ENCODE peak calls at places on chromosomes 5 and 9, in nine cellular contexts. D is uterus, Y is BE2C, F is lower lobe of right lung, G is ovary, W is mammary epithelial cell, E is bronchial epithelial cell, Q is lung, P is hepatocyte. K is an unnamed sample. For H3K36me3, the result is how much of the 10 kb centered on the place peaks cover.

GRCh38 chr5:134051305-134051704 is 46.5 kb upstream of the VDAC1 start:
- DNase-seq in D (no peak), Y (no peak), F (no peak), G (no peak), W (peak), E (peak), Q (no peak), P (no peak), K (no peak)

GRCh38 chr9:134283111-134283515 is 43.1 kb upstream of the RXRA start:
- DNase-seq in D (peak), Y (no peak), F (no peak), G (peak), W (peak), E (peak), Q (peak), P (peak), K (peak)

GRCh38 chr5:80125022-80125961 is 90.1 kb downstream of the THBS4 start:
- DNase-seq in D (no peak), Y (no peak), F (no peak), G (no peak), W (no peak), E (no peak), Q (no peak), P (no peak), K (no peak)

GRCh38 chr5:122053181-122054109 is 24.6 kb downstream of the LOX start:
- DNase-seq in D (peak), Y (peak), F (peak), G (no peak), W (no peak), E (no peak), Q (peak), P (no peak), K (peak)

GRCh38 chr5:139844472-139845145 is 49.0 kb downstream of the PSD2 start:
- DNase-seq in D (peak), Y (peak), F (peak), G (peak), W (peak), E (peak), Q (peak), P (peak), K (peak)

GRCh38 chr5:146904890-146905289 is 26.3 kb upstream of the PPP2R2B start:
- DNase-seq in D (no peak), Y (no peak), F (no peak), G (no peak), W (no peak), E (no peak), Q (no peak), P (no peak), K (no peak)

GRCh38 chr9:94843089-94843488 is 116.6 kb downstream of the AOPEP start:
- DNase-seq in D (no peak), Y (no peak), F (no peak), G (no peak), W (no peak), E (no peak), Q (no peak), P (no peak), K (no peak)

GRCh38 chr9:95574176-95574575 is 57.4 kb upstream of the PTCH1 start:
- DNase-seq in D (no peak), Y (no peak), F (no peak), G (no peak), W (no peak), E (no peak), Q (no peak), P (no peak), K (no peak)

GRCh38 chr5:157828949-157829639 is 29.9 kb downstream of the CLINT1 start:
- DNase-seq in D (no peak), Y (no peak), F (no peak), G (no peak), W (peak), E (peak), Q (no peak), P (no peak), K (no peak)

GRCh38 chr9:83147487-83148149 is 84.7 kb upstream of the RASEF start:
- DNase-seq in D (no peak), Y (no peak), F (no peak), G (no peak), W (no peak), E (no peak), Q (no peak), P (no peak), K (no peak)

GRCh38 chr9:38035873-38036272 is 33.2 kb downstream of the SHB start:
- DNase-seq in D (no peak), Y (no peak), F (no peak), G (no peak), W (peak), E (peak), Q (no peak), P (no peak), K (no peak)

GRCh38 chr5:138831703-138832102 is 43.4 kb downstream of the LRRTM2 start:
- DNase-seq in D (no peak), Y (no peak), F (no peak), G (no peak), W (no peak), E (no peak), Q (no peak), P (no peak), K (no peak)

GRCh38 chr9:98571643-98572042 is 137.1 kb downstream of the GABBR2 start:
- DNase-seq in D (no peak), Y (no peak), F (no peak), G (no peak), W (no peak), E (no peak), Q (no peak), P (no peak), K (no peak)

GRCh38 chr9:27125030-27125429 is 16.0 kb downstream of the TEK start:
- DNase-seq in D (peak), Y (no peak), F (no peak), G (peak), W (peak), E (peak), Q (peak), P (peak), K (peak)

GRCh38 chr9:121954477-121955175 is 138.5 kb downstream of the TTLL11 start:
- DNase-seq in D (peak), Y (no peak), F (no peak), G (peak), W (no peak), E (no peak), Q (peak), P (no peak), K (peak)

GRCh38 chr5:106459541-106459940 is 1211.2 kb downstream of the EFNA5 start:
- DNase-seq in D (no peak), Y (no peak), F (no peak), G (no peak), W (no peak), E (no peak), Q (no peak), P (no peak), K (no peak)

GRCh38 chr5:122163151-122164069 is 34.1 kb downstream of the ZNF474 start:
- DNase-seq in D (no peak), Y (no peak), F (no peak), G (no peak), W (peak), E (peak), Q (no peak), P (no peak), K (no peak)

GRCh38 chr5:85320495-85320894 is 935.8 kb upstream of the EDIL3 start:
- DNase-seq in D (no peak), Y (no peak), F (no peak), G (no peak), W (no peak), E (peak), Q (no peak), P (no peak), K (no peak)

GRCh38 chr5:133293953-133294352 is 242.1 kb downstream of the HSPA4 start:
- DNase-seq in D (no peak), Y (no peak), F (no peak), G (no peak), W (no peak), E (no peak), Q (no peak), P (no peak), K (no peak)

GRCh38 chr9:2026181-2026580 is 11.0 kb downstream of the SMARCA2 start:
- DNase-seq in D (no peak), Y (no peak), F (no peak), G (no peak), W (no peak), E (no peak), Q (no peak), P (no peak), K (no peak)

GRCh38 chr9:113511856-113512761 is 48.6 kb downstream of the RGS3 start:
- DNase-seq in D (no peak), Y (no peak), F (no peak), G (no peak), W (peak), E (peak), Q (no peak), P (no peak), K (no peak)

GRCh38 chr5:143051244-143052058 is 281.3 kb downstream of the ARHGAP26 start:
- DNase-seq in D (peak), Y (no peak), F (no peak), G (peak), W (peak), E (peak), Q (no peak), P (peak), K (no peak)

GRCh38 chr5:98360548-98360947 is 412.9 kb upstream of the RGMB start:
- DNase-seq in D (no peak), Y (no peak), F (no peak), G (no peak), W (no peak), E (no peak), Q (no peak), P (no peak), K (no peak)

GRCh38 chr9:117454711-117455110 is 39.9 kb upstream of the ASTN2 start:
- DNase-seq in D (no peak), Y (no peak), F (no peak), G (no peak), W (no peak), E (no peak), Q (no peak), P (no peak), K (no peak)

GRCh38 chr5:54959673-54960418 is 25.5 kb downstream of the ESM1 start:
- DNase-seq in D (no peak), Y (peak), F (no peak), G (no peak), W (no peak), E (peak), Q (no peak), P (no peak), K (no peak)

GRCh38 chr9:20048985-20049384 is 260.1 kb upstream of the SLC24A2 start:
- DNase-seq in D (no peak), Y (no peak), F (no peak), G (no peak), W (no peak), E (no peak), Q (no peak), P (no peak), K (no peak)

GRCh38 chr5:93578179-93578812 is 2.7 kb downstream of the NR2F1-AS1 start:
- DNase-seq in D (no peak), Y (no peak), F (no peak), G (no peak), W (no peak), E (peak), Q (no peak), P (no peak), K (no peak)

GRCh38 chr5:161085081-161085480 is 233.1 kb upstream of the ATP10B start:
- DNase-seq in D (no peak), Y (no peak), F (no peak), G (no peak), W (no peak), E (no peak), Q (no peak), P (no peak), K (no peak)

GRCh38 chr5:43065384-43066230 is 25.5 kb upstream of the ANXA2R start:
- DNase-seq in D (no peak), Y (peak), F (peak), G (peak), W (peak), E (peak), Q (peak), P (peak), K (peak)

GRCh38 chr5:43068037-43068436 is 27.9 kb upstream of the ANXA2R start:
- DNase-seq in D (no peak), Y (no peak), F (no peak), G (no peak), W (no peak), E (no peak), Q (no peak), P (no peak), K (no peak)

GRCh38 chr5:43063731-43064171 is 23.6 kb upstream of the ANXA2R start:
- DNase-seq in D (no peak), Y (no peak), F (no peak), G (peak), W (no peak), E (no peak), Q (no peak), P (peak), K (no peak)

GRCh38 chr5:43066799-43067741 is 27.0 kb upstream of the ANXA2R start:
- DNase-seq in D (peak), Y (peak), F (peak), G (peak), W (peak), E (peak), Q (peak), P (peak), K (peak)

DNA sequence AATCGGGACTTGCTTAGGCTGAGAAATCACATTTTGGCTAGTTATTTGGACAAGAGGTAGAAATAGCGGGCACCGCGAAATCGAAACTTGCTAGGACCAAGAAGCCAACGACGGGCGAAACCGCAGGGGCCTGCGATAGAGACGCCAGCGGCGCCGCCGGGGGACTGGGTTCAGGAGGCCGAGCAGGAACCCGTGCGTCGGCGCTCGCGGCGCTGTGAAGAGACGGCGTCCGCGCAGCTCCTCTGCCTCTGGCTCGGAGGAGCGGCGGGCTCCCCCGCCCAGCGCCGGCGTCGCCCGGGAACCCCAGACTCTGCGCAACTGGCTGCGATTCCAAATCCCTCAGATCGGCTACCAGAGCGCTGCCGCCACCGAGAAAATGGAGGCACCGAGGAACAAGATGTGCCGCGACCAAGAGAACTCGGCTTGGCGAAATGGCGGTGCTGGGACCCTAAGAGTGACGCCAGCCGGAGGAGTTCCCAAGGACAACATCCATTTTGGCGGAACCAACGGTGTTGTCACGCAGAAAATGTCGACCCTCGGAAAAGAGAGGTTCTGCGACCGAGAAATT is 26.2 kb upstream of the ANXA2R start:
- DNase-seq in D (peak), Y (peak), F (peak), G (peak), W (peak), E (peak), Q (peak), P (peak), K (peak)
- H3K36me3 ChIP-seq in D (under half), Y (under half), F (under half), G (under half), W (under half), E (under half), Q (under half), P (under half), K (under half)

GRCh38 chr5:181233436-181234115 is 10.1 kb downstream of the RACK1 start:
- DNase-seq in D (no peak), Y (no peak), F (no peak), G (no peak), W (no peak), E (no peak), Q (no peak), P (no peak), K (no peak)
- H3K36me3 ChIP-seq in D (under half), Y (under half), F (half or more), G (under half), W (under half), E (under half), Q (under half), P (under half), K (half or more)

GRCh38 chr5:10750909-10751308 is 10.1 kb downstream of the DAP start:
- DNase-seq in D (no peak), Y (no peak), F (no peak), G (no peak), W (no peak), E (no peak), Q (no peak), P (no peak), K (no peak)

GRCh38 chr5:10745133-10745532 is 15.9 kb downstream of the DAP start:
- DNase-seq in D (no peak), Y (no peak), F (no peak), G (no peak), W (no peak), E (peak), Q (no peak), P (no peak), K (no peak)

GRCh38 chr5:10744681-10745080 is 16.4 kb downstream of the DAP start:
- DNase-seq in D (no peak), Y (no peak), F (no peak), G (no peak), W (no peak), E (no peak), Q (no peak), P (no peak), K (no peak)

GRCh38 chr5:10747678-10748622 is 13.1 kb downstream of the DAP start:
- DNase-seq in D (no peak), Y (no peak), F (no peak), G (no peak), W (no peak), E (no peak), Q (no peak), P (peak), K (no peak)

DNA sequence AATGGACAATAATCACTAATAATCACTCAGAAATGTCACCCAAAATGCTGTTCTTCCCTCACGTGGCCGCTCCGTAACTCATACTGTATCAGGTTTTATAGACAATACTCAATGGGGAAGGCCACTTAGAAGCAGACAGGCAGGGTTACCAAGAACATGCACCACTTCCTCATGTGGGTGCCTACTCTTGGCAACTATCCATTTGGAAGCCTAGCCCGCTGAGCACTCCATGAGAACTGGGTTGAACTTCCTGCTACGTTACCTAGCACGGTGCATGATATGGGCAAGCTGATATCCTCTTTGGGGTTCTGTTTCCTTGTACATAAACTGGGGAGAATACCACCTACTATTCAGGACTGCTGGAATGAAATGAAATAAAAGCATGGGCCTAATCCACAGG is 14.3 kb downstream of the DAP start:
- DNase-seq in D (no peak), Y (no peak), F (no peak), G (no peak), W (no peak), E (peak), Q (peak), P (no peak), K (no peak)
- H3K36me3 ChIP-seq in D (under half), Y (under half), F (half or more), G (under half), W (under half), E (under half), Q (under half), P (under half), K (under half)

GRCh38 chr9:97376902-97377301 is 35.0 kb upstream of the TDRD7 start:
- DNase-seq in D (no peak), Y (no peak), F (no peak), G (no peak), W (no peak), E (no peak), Q (no peak), P (no peak), K (no peak)

GRCh38 chr9:97372580-97372979 is 39.3 kb upstream of the TDRD7 start:
- DNase-seq in D (no peak), Y (no peak), F (no peak), G (no peak), W (no peak), E (no peak), Q (no peak), P (no peak), K (no peak)

GRCh38 chr9:97368964-97369363 is 42.9 kb upstream of the TDRD7 start:
- DNase-seq in D (no peak), Y (no peak), F (no peak), G (no peak), W (no peak), E (no peak), Q (no peak), P (no peak), K (no peak)

GRCh38 chr9:97373311-97373710 is 38.6 kb upstream of the TDRD7 start:
- DNase-seq in D (no peak), Y (no peak), F (no peak), G (no peak), W (no peak), E (no peak), Q (no peak), P (no peak), K (no peak)

DNA sequence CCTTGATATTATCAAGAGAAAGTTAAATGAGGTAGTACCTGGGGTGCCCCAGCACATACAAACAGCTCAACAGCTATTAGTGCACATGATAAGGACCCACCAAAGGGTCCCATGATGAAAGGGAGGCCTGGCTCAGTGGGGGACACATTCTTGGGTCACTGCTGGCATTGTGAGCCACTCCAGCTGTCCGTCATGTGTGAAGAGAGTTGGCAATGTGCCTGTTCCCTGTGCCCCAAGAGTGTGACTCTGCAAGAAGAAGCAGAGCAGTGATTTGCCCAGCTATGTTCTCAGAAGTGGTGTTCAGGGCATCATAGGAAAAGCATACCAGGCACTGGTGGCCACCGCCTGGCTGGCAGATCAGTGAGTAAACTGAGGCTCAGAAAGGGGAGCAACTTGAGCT is 37.1 kb upstream of the TDRD7 start:
- DNase-seq in D (no peak), Y (no peak), F (no peak), G (no peak), W (no peak), E (no peak), Q (no peak), P (no peak), K (no peak)
- H3K36me3 ChIP-seq in D (under half), Y (under half), F (under half), G (under half), W (under half), E (under half), Q (under half), P (under half), K (half or more)

GRCh38 chr5:135359374-135360165 is 39.5 kb downstream of the MACROH2A1 start:
- DNase-seq in D (no peak), Y (no peak), F (no peak), G (no peak), W (no peak), E (no peak), Q (no peak), P (no peak), K (no peak)
- H3K36me3 ChIP-seq in D (under half), Y (under half), F (half or more), G (under half), W (under half), E (under half), Q (under half), P (under half), K (under half)

DNA sequence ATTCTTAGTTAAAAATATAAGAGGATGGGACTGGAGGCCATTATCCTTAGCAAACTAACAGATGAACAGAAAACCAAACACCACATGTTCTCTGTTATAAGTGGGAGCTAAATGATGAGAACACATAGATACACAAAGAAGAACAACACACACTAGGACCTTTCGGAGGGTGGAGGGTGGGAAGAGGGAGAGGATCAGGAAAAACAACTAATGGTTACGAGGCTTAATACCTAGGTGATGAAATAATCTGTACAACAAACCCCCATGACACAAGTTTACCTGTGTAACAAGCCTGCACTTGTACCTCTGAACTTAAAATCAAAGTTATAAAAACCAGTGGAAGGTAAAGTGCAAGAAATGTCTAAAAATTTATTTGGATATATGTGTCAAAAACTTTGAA is 1047.4 kb upstream of the C9orf72 start:
- DNase-seq in D (no peak), Y (no peak), F (no peak), G (no peak), W (peak), E (peak), Q (no peak), P (no peak), K (no peak)
- H3K36me3 ChIP-seq in D (under half), Y (under half), F (under half), G (under half), W (under half), E (under half), Q (under half), P (under half), K (under half)

GRCh38 chr9:135825435-135826187 is 81.7 kb downstream of the CAMSAP1 start:
- DNase-seq in D (no peak), Y (no peak), F (no peak), G (no peak), W (no peak), E (no peak), Q (no peak), P (no peak), K (no peak)
- H3K36me3 ChIP-seq in D (under half), Y (under half), F (half or more), G (under half), W (under half), E (under half), Q (under half), P (under half), K (under half)